ENCODE peak calls at places on chromosomes 7 and 10, in seven cellular contexts. J, Z, C, M, L, T and W are unnamed samples.

GRCh38 chr7:11935905-11936304 is 103.9 kb upstream of the THSD7A start:
- DNase-seq in Z (no peak), T (no peak), M (no peak), C (no peak), L (no peak), J (no peak), W (no peak)

GRCh38 chr10:1050555-1050954 is 1.6 kb upstream of the IDI1 start:
- DNase-seq in J (no peak), C (no peak), M (no peak), Z (no peak), L (peak; percentile 75), T (no peak), W (no peak)

GRCh38 chr7:107580716-107581383 is 804 bp downstream of the BCAP29 start:
- DNase-seq in C (no peak), Z (no peak), M (no peak), J (no peak), T (no peak), L (no peak), W (no peak)

GRCh38 chr10:21061184-21061583 is 164.1 kb upstream of the NEBL start:
- DNase-seq in C (no peak), L (no peak), Z (no peak), J (no peak), T (no peak), M (no peak), W (no peak)

GRCh38 chr7:28678421-28678965 is 266.2 kb downstream of the CREB5 start:
- DNase-seq in Z (no peak), T (no peak), L (no peak), J (no peak), M (no peak), C (no peak), W (no peak)

GRCh38 chr7:112566392-112567324 is 85.9 kb downstream of the LSMEM1 start:
- DNase-seq in T (no peak), C (no peak), Z (no peak), J (no peak), M (peak; percentile 33), L (no peak), W (no peak)

GRCh38 chr7:158827411-158828342 is 1.6 kb downstream of the ESYT2 start:
- DNase-seq in Z (no peak), M (no peak), J (no peak), L (no peak), T (peak; percentile 29), C (no peak), W (no peak)

GRCh38 chr7:12210179-12211053 is 678 bp upstream of the TMEM106B start:
- DNase-seq in C (peak; percentile 0), L (peak; percentile 0), J (no peak), T (peak; percentile 27), M (peak; percentile 16), Z (no peak), W (no peak)

DNA sequence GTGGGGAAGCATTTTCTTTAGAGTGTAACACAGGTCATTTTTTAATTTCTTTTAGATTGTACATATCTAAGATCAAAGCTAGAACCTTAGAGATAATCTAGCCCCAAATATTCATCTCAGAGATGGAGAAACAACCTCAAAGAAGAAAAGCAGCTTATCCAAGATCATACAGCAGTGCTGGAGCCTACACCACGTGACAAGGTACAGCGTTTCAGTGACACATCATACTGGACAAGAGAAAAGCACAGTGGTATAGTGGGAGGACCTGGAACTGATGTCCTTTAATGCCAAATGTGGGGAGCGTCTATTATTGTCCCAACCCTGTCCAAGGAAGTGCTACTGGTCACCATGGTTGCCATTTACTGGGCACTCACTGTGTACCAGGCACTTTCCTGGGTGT is 445.8 kb downstream of the RPS24 start:
- DNase-seq in L (no peak), J (no peak), T (peak; percentile 3), C (no peak), M (no peak), Z (no peak), W (no peak)
- TF ChIP-seq TAF1 in L (no peak), J (no peak), T (no peak), C (no peak), M (no peak), Z (no peak), W (no peak)

DNA sequence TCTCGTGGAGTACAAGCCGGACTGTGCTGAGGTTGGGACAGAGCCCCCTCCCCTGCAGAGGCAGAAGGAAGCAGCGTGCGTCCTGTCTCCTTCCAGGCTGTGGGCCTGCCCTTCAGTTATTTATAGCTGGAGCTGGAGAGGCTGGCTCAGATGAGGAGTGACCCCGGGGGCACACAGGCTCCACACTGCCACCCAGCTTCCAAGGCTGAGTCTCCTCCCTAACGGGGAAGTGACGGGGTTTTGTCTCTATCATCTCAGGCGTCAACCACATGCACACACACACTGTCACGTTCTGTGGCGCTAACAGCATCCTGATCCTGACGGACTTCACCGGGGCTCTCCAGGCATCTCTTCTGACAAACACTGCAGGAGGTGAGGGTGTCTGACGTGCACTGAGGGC is 25.4 kb downstream of the AMZ1 start:
- DNase-seq in C (no peak), M (peak; percentile 73), L (no peak), Z (no peak), T (no peak), J (no peak), W (no peak)
- TF ChIP-seq TAF1 in C (no peak), M (no peak), L (no peak), Z (no peak), T (no peak), J (no peak), W (no peak)

DNA sequence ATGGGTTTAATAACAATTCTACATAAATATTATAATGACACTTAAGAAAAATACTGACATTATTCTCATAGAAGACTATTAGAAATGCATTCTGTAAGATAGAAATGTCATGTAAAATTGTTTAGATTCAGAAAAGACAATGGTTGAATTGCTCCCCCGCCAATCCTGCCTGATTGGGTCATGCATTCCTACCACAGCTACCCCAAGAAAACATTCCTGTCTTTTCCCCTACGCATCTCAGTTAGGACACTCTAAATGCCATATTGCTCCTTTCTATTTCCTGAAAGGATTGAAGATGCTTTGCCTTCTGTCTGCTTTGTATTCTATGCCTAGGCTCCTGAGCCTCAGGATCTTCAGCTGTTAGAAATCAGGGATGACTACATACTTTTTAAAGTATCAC is 109.4 kb downstream of the DGKB start:
- DNase-seq in Z (no peak), T (no peak), J (no peak), C (no peak), L (no peak), M (no peak), W (no peak)
- TF ChIP-seq TAF1 in Z (no peak), T (no peak), J (no peak), C (no peak), L (no peak), M (no peak), W (no peak)

GRCh38 chr7:92192326-92192725 is 13.4 kb upstream of the LRRD1 start:
- DNase-seq in J (no peak), Z (no peak), L (no peak), C (no peak), M (no peak), T (no peak), W (no peak)
- TF ChIP-seq TAF1 in J (no peak), Z (no peak), L (no peak), C (no peak), M (no peak), T (no peak), W (no peak)

DNA sequence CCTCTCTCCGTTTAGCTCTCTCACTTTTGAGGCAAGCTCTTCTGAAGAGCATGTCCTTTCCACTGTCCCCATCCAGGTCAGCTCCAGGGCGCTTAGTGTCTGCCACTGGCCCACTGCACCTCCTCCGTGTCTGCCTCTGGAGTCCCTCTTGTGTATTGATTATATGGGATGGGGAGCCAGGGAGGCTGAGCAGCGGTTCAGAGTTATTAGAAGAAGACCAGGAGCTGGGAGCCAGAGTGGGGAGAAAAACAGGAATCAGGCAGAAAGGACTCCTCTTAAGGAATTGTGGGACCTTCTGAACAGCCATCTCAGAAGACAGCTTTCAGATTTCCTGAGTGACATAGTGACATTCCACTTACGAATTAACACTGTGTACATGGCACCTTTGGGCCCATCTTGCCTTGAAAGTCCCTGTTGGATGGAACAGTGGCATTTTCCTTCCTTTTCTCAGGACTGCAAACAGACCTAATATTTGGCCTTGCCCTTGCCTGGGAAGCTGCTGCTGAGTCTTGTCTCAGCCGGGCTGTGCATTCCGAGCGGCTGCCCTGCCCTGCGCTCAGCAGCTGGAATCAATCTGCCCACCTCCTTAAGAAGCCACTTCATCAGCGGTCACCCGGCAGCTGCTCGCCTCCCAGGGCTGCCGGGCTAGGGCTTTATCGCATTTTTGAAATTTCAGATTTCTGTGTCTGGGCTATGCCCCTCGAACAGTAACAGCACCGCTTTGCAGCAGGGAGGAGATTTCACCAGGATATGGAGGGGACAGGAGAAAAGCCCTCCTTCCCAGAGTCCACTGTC is 81.1 kb upstream of the PRKG1 start:
- DNase-seq in M (peak; percentile 7), L (no peak), J (no peak), T (no peak), C (no peak), Z (no peak), W (no peak)
- TF ChIP-seq TAF1 in M (no peak), L (no peak), J (no peak), T (no peak), C (no peak), Z (no peak), W (no peak)

GRCh38 chr10:128186959-128187787 is 61.0 kb upstream of the MKI67 start:
- DNase-seq in C (no peak), M (peak; percentile 78), T (no peak), Z (no peak), J (no peak), L (no peak), W (no peak)
- TF ChIP-seq TAF1 in C (no peak), M (no peak), T (no peak), Z (no peak), J (no peak), L (no peak), W (no peak)

DNA sequence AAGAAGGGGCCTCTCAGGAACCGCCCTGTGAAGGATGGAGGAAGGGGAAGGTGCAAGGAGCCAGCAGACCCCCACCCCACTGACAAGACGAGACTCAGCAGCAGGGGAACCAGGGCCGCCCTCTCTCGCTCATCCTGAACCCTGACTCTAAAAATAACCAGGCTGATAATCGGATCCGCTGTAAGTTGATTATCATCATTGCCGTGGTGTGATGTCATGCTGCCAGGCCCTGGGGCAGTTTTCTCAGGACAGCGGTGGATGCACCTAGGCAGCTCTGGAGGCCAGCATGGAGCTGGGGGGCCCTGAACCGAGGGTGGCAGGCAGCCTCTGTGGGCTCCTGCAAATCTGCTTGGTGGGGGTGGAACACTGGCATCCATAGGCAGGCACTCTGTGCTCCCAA is 7.9 kb downstream of the RET start:
- DNase-seq in C (no peak), J (no peak), T (no peak), M (peak; percentile 69), Z (no peak), L (no peak), W (no peak)
- TF ChIP-seq TAF1 in C (no peak), J (no peak), T (no peak), M (no peak), Z (no peak), L (no peak), W (no peak)

DNA sequence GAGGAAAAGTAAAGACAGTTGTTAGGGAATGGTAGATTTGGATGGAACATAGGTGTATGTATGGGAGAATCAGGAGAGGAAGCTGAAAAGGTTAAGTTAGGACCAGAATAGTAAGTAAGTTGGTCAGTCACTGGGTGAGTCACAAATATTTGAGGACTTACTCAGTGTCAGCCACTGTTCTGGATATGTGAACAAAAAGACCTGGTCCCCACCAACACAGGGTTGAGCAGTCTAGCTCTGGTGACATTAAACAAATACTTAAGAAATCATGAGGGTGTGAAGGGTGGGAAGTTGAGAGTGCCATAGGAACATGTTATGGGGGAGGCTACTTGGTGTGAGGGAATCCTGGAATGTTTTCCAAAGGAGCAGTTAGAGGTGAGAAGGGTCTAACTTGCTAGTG is 246.9 kb downstream of the PTEN start:
- DNase-seq in T (no peak), C (no peak), L (no peak), M (no peak), Z (no peak), J (no peak), W (no peak)
- TF ChIP-seq TAF1 in T (no peak), C (no peak), L (no peak), M (no peak), Z (no peak), J (no peak), W (no peak)